ENCODE peak calls at places on chromosomes 1 and 21, in ten cellular contexts. Y is tibial artery; X is left ventricle myocardium inferior; E is tibial nerve; J is OCI-LY7; P is body of pancreas; G is gastrocnemius medialis; C is hepatocyte; A is testis; W is CD4-positive, alpha-beta T cell. F is an unnamed sample. For H3K9me3, the result is how much of the 10 kb centered on the place peaks cover.

GRCh38 chr21:44520326-44521300 is 19.4 kb downstream of the KRTAP10-1 start:
- DNase-seq in Y (peak), X (peak), E (no peak), J (no peak), P (no peak), G (no peak), C (no peak), A (no peak), W (no peak), F (no peak)

GRCh38 chr1:6392081-6392879 is 1.3 kb downstream of the ACOT7 start:
- DNase-seq in Y (no peak), X (no peak), E (no peak), J (peak), P (peak), G (no peak), C (no peak), A (no peak), W (no peak), F (no peak)

GRCh38 chr1:198499588-198499987 is 40.9 kb downstream of the ATP6V1G3 start:
- DNase-seq in Y (no peak), X (no peak), E (no peak), J (no peak), P (no peak), G (no peak), C (no peak), A (no peak), W (no peak), F (no peak)

GRCh38 chr1:39453603-39454002 is 37.8 kb upstream of the BMP8A start:
- DNase-seq in Y (peak), X (peak), E (peak), J (no peak), P (peak), G (peak), C (no peak), A (no peak), W (no peak), F (peak)

GRCh38 chr1:230682882-230683610 is 30.9 kb downstream of the AGT start:
- DNase-seq in Y (no peak), X (no peak), E (no peak), J (no peak), P (no peak), G (no peak), C (no peak), A (no peak), W (no peak), F (no peak)

GRCh38 chr1:202130275-202130646 is 7.5 kb downstream of the GPR37L1 start:
- DNase-seq in Y (no peak), X (no peak), E (no peak), J (no peak), P (no peak), G (no peak), C (no peak), A (peak), W (no peak), F (no peak)

GRCh38 chr1:232575524-232576040 is 54.4 kb downstream of the SIPA1L2 start:
- DNase-seq in Y (no peak), X (no peak), E (no peak), J (no peak), P (no peak), G (no peak), C (no peak), A (no peak), W (no peak), F (no peak)

GRCh38 chr1:91501527-91501859 is 842 bp downstream of the CDC7 start:
- DNase-seq in Y (no peak), X (no peak), E (no peak), J (peak), P (no peak), G (no peak), C (no peak), A (peak), W (no peak), F (no peak)

GRCh38 chr1:27029517-27029916 is 16.9 kb upstream of the TENT5B start:
- DNase-seq in Y (no peak), X (no peak), E (no peak), J (no peak), P (no peak), G (no peak), C (no peak), A (no peak), W (no peak), F (no peak)

GRCh38 chr1:37031419-37031818 is 2.9 kb downstream of the GRIK3 start:
- DNase-seq in Y (no peak), X (no peak), E (no peak), J (no peak), P (no peak), G (no peak), C (no peak), A (no peak), W (no peak), F (no peak)

GRCh38 chr1:205658943-205659581 is 21.2 kb downstream of the SLC45A3 start:
- DNase-seq in Y (peak), X (peak), E (peak), J (peak), P (peak), G (peak), C (peak), A (peak), W (peak), F (peak)

GRCh38 chr1:111733183-111733995 is 5.8 kb downstream of the INKA2 start:
- DNase-seq in Y (peak), X (peak), E (no peak), J (no peak), P (peak), G (peak), C (peak), A (no peak), W (no peak), F (peak)

GRCh38 chr1:151006331-151007052 is at the start of gene MINDY1:
- DNase-seq in Y (peak), X (peak), E (peak), J (peak), P (peak), G (peak), C (peak), A (peak), W (peak), F (peak)

GRCh38 chr1:28835237-28835650 is 23.3 kb downstream of the OPRD1 start:
- DNase-seq in Y (no peak), X (no peak), E (no peak), J (no peak), P (peak), G (no peak), C (no peak), A (no peak), W (no peak), F (no peak)

GRCh38 chr1:11985851-11986250 is 5.6 kb downstream of the MFN2 start:
- DNase-seq in Y (no peak), X (no peak), E (no peak), J (no peak), P (no peak), G (no peak), C (no peak), A (no peak), W (no peak), F (no peak)

GRCh38 chr1:3024588-3024987 is 3.3 kb downstream of the ACTRT2 start:
- DNase-seq in Y (no peak), X (no peak), E (no peak), J (no peak), P (no peak), G (no peak), C (no peak), A (no peak), W (no peak), F (no peak)

GRCh38 chr1:3026124-3026523 is 4.9 kb downstream of the ACTRT2 start:
- DNase-seq in Y (no peak), X (no peak), E (no peak), J (no peak), P (no peak), G (no peak), C (no peak), A (no peak), W (no peak), F (no peak)

GRCh38 chr1:3027611-3028371 is 6.5 kb downstream of the ACTRT2 start:
- DNase-seq in Y (no peak), X (no peak), E (no peak), J (no peak), P (no peak), G (no peak), C (no peak), A (no peak), W (no peak), F (no peak)

GRCh38 chr1:3028531-3029282 is 7.4 kb downstream of the ACTRT2 start:
- DNase-seq in Y (no peak), X (no peak), E (no peak), J (no peak), P (no peak), G (no peak), C (no peak), A (no peak), W (no peak), F (no peak)

GRCh38 chr1:3026581-3027511 is 5.6 kb downstream of the ACTRT2 start:
- DNase-seq in Y (peak), X (peak), E (no peak), J (no peak), P (no peak), G (no peak), C (no peak), A (peak), W (no peak), F (no peak)
- H3K9me3 ChIP-seq in Y (under half), X (under half), E (under half), J (under half), P (under half), G (under half), C (under half), A (under half), W (under half), F (under half)

DNA sequence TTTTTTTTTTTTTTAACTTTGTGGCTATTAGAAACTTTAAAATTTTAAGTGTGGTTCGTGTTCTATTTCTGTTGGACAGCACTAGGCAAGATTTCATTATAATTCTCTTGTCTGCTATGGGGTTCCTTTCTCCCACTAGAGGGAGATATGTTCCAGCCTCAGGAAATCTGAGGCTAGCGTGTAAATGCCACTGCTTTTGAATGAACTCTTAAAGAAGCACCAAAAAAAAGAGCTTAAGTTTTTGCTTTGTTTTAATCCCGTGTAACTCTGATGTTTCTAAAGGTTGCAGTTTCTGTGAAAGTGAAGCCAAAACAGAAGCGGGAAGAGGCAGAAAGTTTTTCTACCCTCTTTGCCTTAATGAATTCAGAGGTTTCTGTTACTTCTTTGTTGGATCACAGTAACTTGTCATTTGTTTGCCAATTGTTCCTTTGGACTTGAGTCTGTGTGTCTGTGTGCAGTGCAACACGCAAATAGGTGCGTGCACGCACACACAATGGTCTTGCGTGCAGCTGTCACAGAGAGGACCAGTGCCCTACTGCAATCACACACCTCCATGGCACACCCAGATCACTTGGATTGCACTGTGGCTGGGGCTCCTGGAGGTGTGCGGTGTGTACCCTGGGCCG is 32.3 kb downstream of the HHAT start:
- DNase-seq in Y (no peak), X (no peak), E (no peak), J (peak), P (peak), G (no peak), C (peak), A (no peak), W (no peak), F (no peak)
- TF ChIP-seq CTCF in Y (peak), X (peak), E (peak), J (peak), P (peak), G (no peak), C (peak), A (peak), W (peak), F (peak)

GRCh38 chr1:86858524-86859261 is 55.2 kb downstream of the SELENOF start:
- DNase-seq in Y (no peak), X (no peak), E (no peak), J (peak), P (no peak), G (no peak), C (no peak), A (no peak), W (no peak), F (no peak)
- H3K9me3 ChIP-seq in Y (under half), X (under half), E (under half), J (under half), P (under half), G (under half), C (under half), A (under half), W (under half), F (under half)

GRCh38 chr1:40651138-40651857 is 14.2 kb downstream of the RIMS3 start:
- DNase-seq in Y (no peak), X (peak), E (no peak), J (no peak), P (peak), G (peak), C (no peak), A (no peak), W (no peak), F (no peak)

GRCh38 chr1:40652452-40652851 is 13.0 kb downstream of the RIMS3 start:
- DNase-seq in Y (no peak), X (no peak), E (no peak), J (no peak), P (no peak), G (no peak), C (no peak), A (no peak), W (no peak), F (no peak)

GRCh38 chr1:40649592-40649930 is 15.9 kb downstream of the RIMS3 start:
- DNase-seq in Y (no peak), X (no peak), E (no peak), J (no peak), P (no peak), G (no peak), C (no peak), A (no peak), W (no peak), F (no peak)

GRCh38 chr1:40648928-40649591 is 16.4 kb downstream of the RIMS3 start:
- DNase-seq in Y (no peak), X (no peak), E (no peak), J (no peak), P (no peak), G (no peak), C (no peak), A (no peak), W (no peak), F (no peak)

GRCh38 chr1:40650075-40650474 is 15.4 kb downstream of the RIMS3 start:
- DNase-seq in Y (no peak), X (no peak), E (no peak), J (peak), P (no peak), G (no peak), C (no peak), A (no peak), W (no peak), F (no peak)
- TF ChIP-seq CTCF in Y (no peak), X (peak), E (no peak), J (peak), P (peak), G (no peak), C (no peak), A (no peak), W (peak), F (no peak)

DNA sequence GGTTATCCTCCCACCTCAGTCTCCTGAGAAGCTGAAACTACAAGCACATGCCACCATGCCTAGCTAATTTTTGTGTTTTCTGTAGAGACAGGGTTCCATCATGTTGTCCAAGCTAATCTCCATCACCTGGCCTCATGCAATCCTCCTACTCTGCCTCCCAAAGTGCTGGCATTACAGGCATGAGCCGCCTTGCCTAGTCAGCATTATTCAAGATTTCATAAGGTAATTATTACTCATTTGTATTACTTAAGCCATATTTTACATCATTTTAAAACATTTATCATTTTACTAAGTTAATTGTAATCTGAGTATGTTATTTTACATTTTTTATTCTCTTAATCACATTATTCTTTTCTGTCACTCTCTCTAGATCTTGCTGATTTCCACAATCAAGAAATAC is 1575.6 kb downstream of the NCAM2 start:
- DNase-seq in Y (no peak), X (no peak), E (no peak), J (no peak), P (no peak), G (no peak), C (no peak), A (no peak), W (no peak), F (no peak)
- H3K9me3 ChIP-seq in Y (under half), X (under half), E (under half), J (under half), P (under half), G (under half), C (under half), A (under half), W (under half), F (under half)

GRCh38 chr21:34801519-34802132 is 132.8 kb downstream of the CLIC6 start:
- DNase-seq in Y (no peak), X (no peak), E (no peak), J (peak), P (no peak), G (no peak), C (peak), A (no peak), W (no peak), F (no peak)
- TF ChIP-seq CTCF in Y (no peak), X (no peak), E (no peak), J (peak), P (peak), G (no peak), C (peak), A (no peak), W (no peak), F (peak)